ENCODE peak calls at places on chromosomes 13 and 19, in five cellular contexts. Z is body of pancreas, U is mammary epithelial cell, A is adrenal gland, C is thyroid gland. N is an unnamed sample. For H3K27me3, the result is how much of the 10 kb centered on the place peaks cover.

GRCh38 chr19:35919306-35919705 is 11.2 kb upstream of the TYROBP start:
- DNase-seq in U (no peak), Z (no peak), A (no peak), C (no peak), N (no peak)

GRCh38 chr13:99374994-99375805 is 68.0 kb upstream of the GPR183 start:
- DNase-seq in U (no peak), C (no peak), A (peak), Z (peak), N (no peak)

GRCh38 chr19:7993560-7993959 is 11.9 kb downstream of the ELAVL1 start:
- DNase-seq in A (peak), C (peak), U (no peak), Z (no peak), N (no peak)

GRCh38 chr13:23141964-23142363 is 38.8 kb upstream of the SGCG start:
- DNase-seq in C (no peak), U (no peak), Z (no peak), A (no peak), N (no peak)

GRCh38 chr13:35956074-35956473 is 175.1 kb downstream of the DCLK1 start:
- DNase-seq in Z (no peak), A (no peak), C (no peak), U (no peak), N (no peak)

GRCh38 chr13:22232186-22232585 is 561.3 kb downstream of the FGF9 start:
- DNase-seq in Z (no peak), U (no peak), A (no peak), C (no peak), N (no peak)

GRCh38 chr19:2443785-2444182 is 13.0 kb downstream of the LMNB2 start:
- DNase-seq in A (no peak), C (no peak), Z (no peak), U (no peak), N (no peak)

GRCh38 chr19:38596057-38596981 is 21.4 kb downstream of the MAP4K1 start:
- DNase-seq in U (no peak), Z (peak), A (peak), C (peak), N (no peak)

GRCh38 chr19:31943778-31944177 is 401.6 kb upstream of the ZNF507 start:
- DNase-seq in U (no peak), Z (no peak), A (no peak), C (no peak), N (no peak)

GRCh38 chr13:27796544-27797227 is 4.4 kb downstream of the GSX1 start:
- DNase-seq in A (no peak), U (no peak), C (no peak), Z (no peak), N (peak)

GRCh38 chr19:55642153-55643002 is 1.1 kb upstream of the ZNF581 start:
- DNase-seq in U (no peak), A (peak), C (peak), Z (no peak), N (no peak)

GRCh38 chr19:3936506-3937442 is 3.9 kb downstream of the NMRK2 start:
- DNase-seq in C (no peak), Z (no peak), A (no peak), U (no peak), N (no peak)

GRCh38 chr13:38819053-38819452 is 132.2 kb downstream of the FREM2 start:
- DNase-seq in C (peak), Z (peak), A (no peak), U (peak), N (peak)

GRCh38 chr19:39937094-39937493 is 2.7 kb upstream of the FCGBP start:
- DNase-seq in Z (no peak), U (no peak), A (no peak), C (no peak), N (no peak)

GRCh38 chr19:49441210-49441959 is at the start of gene SLC17A7:
- DNase-seq in U (no peak), C (no peak), Z (no peak), A (no peak), N (no peak)

GRCh38 chr13:34772881-34773280 is 169.2 kb upstream of the NBEA start:
- DNase-seq in C (no peak), Z (no peak), A (no peak), U (no peak), N (no peak)

GRCh38 chr13:62246581-62246980 is 830.9 kb upstream of the PCDH20 start:
- DNase-seq in Z (no peak), U (no peak), C (no peak), A (no peak), N (no peak)

GRCh38 chr19:16702123-16702522 is 17.5 kb upstream of the NWD1 start:
- DNase-seq in U (peak), C (no peak), A (no peak), Z (peak), N (peak)

GRCh38 chr19:38223119-38223523 is 901 bp downstream of the DPF1 start:
- DNase-seq in C (no peak), Z (no peak), U (no peak), A (no peak), N (peak)

GRCh38 chr19:38971672-38972071 is 3.9 kb downstream of the FBXO17 start:
- DNase-seq in U (no peak), C (no peak), A (no peak), Z (no peak), N (no peak)

GRCh38 chr13:63433546-63434150 is 2018.0 kb upstream of the PCDH20 start:
- DNase-seq in A (no peak), Z (no peak), U (peak), C (no peak), N (peak)

GRCh38 chr13:45142440-45143345 is 22.4 kb downstream of the GTF2F2 start:
- DNase-seq in A (no peak), Z (no peak), U (peak), C (no peak), N (peak)

GRCh38 chr19:29639086-29639485 is 26.2 kb upstream of the PLEKHF1 start:
- DNase-seq in U (no peak), C (no peak), Z (no peak), A (no peak), N (no peak)

GRCh38 chr13:78608705-78609463 is 5.5 kb upstream of the POU4F1 start:
- DNase-seq in C (no peak), Z (no peak), A (no peak), U (no peak), N (no peak)

GRCh38 chr19:41937976-41938375 is 9.7 kb upstream of the ERFL start:
- DNase-seq in U (no peak), A (no peak), C (no peak), Z (no peak), N (no peak)
- H3K27me3 ChIP-seq in U (under half), A (under half), C (under half), Z (under half), N (half or more)

GRCh38 chr13:43193789-43194188 is 170.4 kb downstream of the DNAJC15 start:
- DNase-seq in U (no peak), Z (no peak), C (no peak), A (no peak), N (no peak)
- TF ChIP-seq CTCF in U (no peak), Z (no peak), C (no peak), A (no peak), N (no peak)

DNA sequence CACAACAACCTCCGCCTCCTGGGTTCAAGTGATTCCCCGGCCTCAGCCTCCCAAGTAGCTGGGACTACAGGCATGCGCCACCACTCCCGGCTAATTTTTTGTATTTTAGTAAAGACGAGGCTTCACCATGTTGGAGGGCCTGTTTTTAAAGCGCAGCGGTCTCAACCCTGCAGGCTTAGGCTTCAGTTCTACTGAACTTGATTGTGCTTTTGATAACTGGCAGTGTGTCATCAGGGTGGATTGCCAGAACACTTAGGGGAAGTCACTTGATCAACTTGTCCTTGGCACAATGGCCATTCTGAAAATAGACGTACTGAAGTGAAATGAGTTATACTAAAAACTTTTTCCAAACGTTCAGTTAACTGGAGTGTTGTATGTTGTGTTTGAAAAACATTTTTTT is 472.2 kb downstream of the KLF5 start:
- DNase-seq in Z (no peak), U (no peak), A (peak), C (peak), N (no peak)
- H3K27ac ChIP-seq in Z (no peak), U (no peak), A (no peak), C (no peak), N (no peak)

GRCh38 chr19:18775586-18776287 is 15.4 kb downstream of the COMP start:
- DNase-seq in U (no peak), Z (no peak), C (no peak), A (peak), N (no peak)
- H3K27me3 ChIP-seq in U (under half), Z (under half), C (under half), A (under half), N (half or more)

GRCh38 chr13:79625517-79625916 is 144.6 kb downstream of the NDFIP2 start:
- DNase-seq in A (no peak), Z (no peak), U (no peak), C (no peak), N (no peak)

GRCh38 chr13:79628463-79628862 is 147.5 kb downstream of the NDFIP2 start:
- DNase-seq in Z (no peak), C (no peak), A (no peak), U (no peak), N (no peak)

GRCh38 chr13:79626924-79627323 is 146.0 kb downstream of the NDFIP2 start:
- DNase-seq in A (no peak), Z (no peak), C (no peak), U (peak), N (no peak)

GRCh38 chr13:79637086-79637763 is 156.3 kb downstream of the NDFIP2 start:
- DNase-seq in Z (peak), U (no peak), A (peak), C (peak), N (no peak)

GRCh38 chr13:79631260-79631659 is 150.3 kb downstream of the NDFIP2 start:
- DNase-seq in Z (peak), A (peak), U (peak), C (peak), N (peak)
- TF ChIP-seq CTCF in Z (peak), A (peak), U (peak), C (no peak), N (peak)

DNA sequence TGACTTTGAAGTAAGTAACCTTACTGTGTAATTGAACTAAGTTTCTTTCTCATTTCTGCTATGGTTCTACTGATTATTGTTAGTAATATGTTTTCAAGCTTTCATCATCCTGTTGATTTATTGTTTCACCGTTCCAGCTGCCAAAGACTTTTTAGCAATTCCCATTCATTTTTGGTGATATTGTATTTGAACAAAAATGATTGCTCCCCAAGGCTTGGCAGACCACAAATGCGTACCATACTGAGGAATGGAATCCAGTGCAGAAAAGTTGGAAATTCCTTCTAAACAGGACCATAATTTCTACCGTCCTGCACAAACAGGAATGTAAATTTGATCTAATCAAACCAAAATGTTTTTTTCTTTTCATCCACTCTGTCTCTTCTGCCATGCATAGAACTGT is 10.7 kb downstream of the EPSTI1 start:
- DNase-seq in A (no peak), Z (no peak), C (no peak), U (no peak), N (no peak)
- H3K27ac ChIP-seq in A (no peak), Z (no peak), C (no peak), U (no peak), N (no peak)

GRCh38 chr13:92592757-92593156 is 633.9 kb upstream of the GPC6 start:
- DNase-seq in C (no peak), A (no peak), Z (no peak), U (no peak), N (no peak)

GRCh38 chr13:92591117-92591516 is 635.5 kb upstream of the GPC6 start:
- DNase-seq in C (no peak), A (no peak), Z (no peak), U (no peak), N (no peak)

GRCh38 chr13:92589955-92590354 is 636.7 kb upstream of the GPC6 start:
- DNase-seq in Z (no peak), A (no peak), U (no peak), C (no peak), N (no peak)

GRCh38 chr13:92590503-92590908 is 636.1 kb upstream of the GPC6 start:
- DNase-seq in A (no peak), C (no peak), U (no peak), Z (no peak), N (peak)
- H3K27me3 ChIP-seq in A (under half), C (under half), U (under half), Z (under half), N (under half)

DNA sequence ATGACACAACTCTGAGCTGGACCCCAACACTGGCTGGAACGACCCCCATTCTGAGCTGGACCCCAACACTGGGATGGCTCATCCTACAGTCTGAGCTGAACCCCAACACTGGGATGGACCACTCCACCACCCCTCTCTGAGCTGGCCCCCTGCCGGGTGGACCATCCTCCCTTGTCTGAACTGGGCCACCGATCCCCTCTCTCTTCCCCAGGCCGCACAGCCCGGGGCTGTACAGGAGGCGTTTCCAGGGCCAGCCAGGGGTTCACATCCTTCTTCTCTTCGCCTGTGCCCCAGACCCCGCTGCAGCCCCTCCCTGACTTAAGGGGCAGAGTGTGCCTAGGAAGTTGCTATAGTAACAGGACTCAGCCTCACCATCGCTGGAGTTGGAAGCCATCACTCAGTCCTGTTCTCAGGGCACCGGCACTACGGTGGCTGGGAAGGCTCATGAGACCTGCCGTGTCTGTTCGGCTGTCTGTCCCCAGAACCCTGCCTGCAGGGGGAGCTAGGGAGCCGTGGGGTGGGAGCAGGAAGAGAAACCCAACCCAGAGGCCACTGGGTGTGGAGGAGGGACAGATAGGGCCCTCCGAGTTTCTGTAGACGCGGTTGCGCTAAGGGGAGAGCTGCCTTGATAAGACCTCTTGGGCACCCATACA is 3.7 kb downstream of the PRKACA start:
- DNase-seq in A (peak), U (no peak), Z (no peak), C (no peak), N (no peak)
- TF ChIP-seq CTCF in A (peak), U (peak), Z (peak), C (no peak), N (peak)

DNA sequence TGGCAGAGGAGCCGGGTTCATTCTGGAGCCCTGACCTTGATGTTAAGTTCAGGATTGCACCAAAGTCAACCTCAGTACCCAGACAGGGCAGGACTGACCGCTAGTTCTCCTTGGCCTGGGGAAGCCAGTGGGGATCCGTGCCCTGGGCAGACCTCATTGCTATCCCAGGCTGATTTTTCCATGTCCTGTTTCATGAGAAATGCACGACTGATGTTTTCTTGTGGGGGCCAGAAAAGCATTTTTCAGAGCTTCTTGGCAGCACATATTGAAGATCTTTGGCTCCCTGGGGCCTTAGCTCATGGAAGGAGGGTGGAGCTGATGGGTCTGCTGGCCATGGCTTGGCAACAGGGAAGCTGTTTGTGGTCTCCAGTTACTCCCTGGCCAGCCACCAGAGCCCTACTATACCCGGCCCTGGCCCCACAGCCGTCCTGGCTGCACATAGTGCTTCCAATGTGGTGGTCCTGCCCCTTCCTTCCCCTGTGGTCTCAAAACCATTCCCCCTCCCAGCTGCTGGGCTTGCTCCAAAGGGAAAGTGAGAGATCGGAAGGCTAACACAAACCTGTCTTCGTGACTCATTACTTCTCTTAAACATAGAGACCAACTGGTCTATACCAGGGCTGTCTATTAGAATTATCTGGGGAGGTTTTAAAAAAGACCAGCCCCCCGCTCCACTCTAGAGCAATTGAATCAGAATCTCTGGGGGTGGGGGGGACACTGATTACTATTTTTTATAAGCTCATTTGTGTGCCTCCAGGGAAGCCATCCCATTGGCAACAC is 11.3 kb downstream of the IL17D start:
- DNase-seq in C (peak), A (peak), U (no peak), Z (peak), N (no peak)
- H3K27ac ChIP-seq in C (peak), A (peak), U (no peak), Z (no peak), N (no peak)